ENCODE peak calls at places on chromosomes 11 and 22, in nine cellular contexts. H is T-helper 2 cell, R is WTC11, J is A549, F is progenitor cell of endocrine pancreas, N is germinal center, B is fibroblast of mammary gland, K is DMS153, C is KBM-7. I is an unnamed sample.

GRCh38 chr11:124747406-124748099 is 4.5 kb downstream of the VSIG2 start:
- DNase-seq in C (no peak), N (no peak), R (no peak), H (no peak), B (no peak), K (no peak), F (no peak), J (no peak), I (no peak)

GRCh38 chr11:29343465-29344333 is 673.1 kb downstream of the KCNA4 start:
- DNase-seq in K (peak), R (peak), H (no peak), B (peak), C (peak), J (peak), N (peak), F (peak), I (peak)

GRCh38 chr11:45226901-45227300 is 59.2 kb downstream of the SYT13 start:
- DNase-seq in K (no peak), B (no peak), N (no peak), J (no peak), C (no peak), R (no peak), F (no peak), H (no peak), I (no peak)

GRCh38 chr11:111327908-111328624 is 29.7 kb downstream of the POU2AF3 start:
- DNase-seq in F (no peak), B (no peak), J (no peak), H (no peak), C (no peak), R (no peak), K (no peak), N (peak), I (peak)

GRCh38 chr22:39240841-39241631 is 3.7 kb downstream of the PDGFB start:
- DNase-seq in C (no peak), F (no peak), N (no peak), H (peak), K (peak), R (no peak), B (no peak), J (peak), I (peak)

GRCh38 chr11:134228625-134229024 is 4.2 kb downstream of the VPS26B start:
- DNase-seq in J (no peak), N (peak), H (peak), B (no peak), K (no peak), R (no peak), C (peak), F (no peak), I (no peak)

GRCh38 chr11:72411623-72412532 is 22.5 kb downstream of the CLPB start:
- DNase-seq in K (no peak), N (peak), H (no peak), B (no peak), J (no peak), F (peak), C (peak), R (no peak), I (no peak)

GRCh38 chr11:134460881-134461280 is 48.8 kb upstream of the B3GAT1 start:
- DNase-seq in F (no peak), C (no peak), H (no peak), B (no peak), R (no peak), K (no peak), N (no peak), J (no peak), I (no peak)

GRCh38 chr22:50613291-50613981 is 12.8 kb downstream of the MAPK8IP2 start:
- DNase-seq in F (no peak), B (peak), J (no peak), H (no peak), N (no peak), R (no peak), K (peak), C (no peak), I (no peak)

GRCh38 chr11:1780700-1781592 is 17.2 kb upstream of the CTSD start:
- DNase-seq in C (peak), J (no peak), F (no peak), N (no peak), R (no peak), K (no peak), H (no peak), B (no peak), I (no peak)

GRCh38 chr11:78514922-78515502 is 59.7 kb downstream of the NARS2 start:
- DNase-seq in K (no peak), J (no peak), F (no peak), C (no peak), B (no peak), H (no peak), N (no peak), R (no peak), I (no peak)

GRCh38 chr11:16184588-16184987 is 171.8 kb downstream of the SOX6 start:
- DNase-seq in K (peak), R (no peak), H (no peak), B (peak), F (no peak), J (peak), C (no peak), N (no peak), I (peak)

GRCh38 chr11:25981998-25982397 is 349.9 kb upstream of the ANO3 start:
- DNase-seq in K (peak), F (no peak), H (no peak), N (peak), C (peak), R (no peak), B (peak), J (peak), I (peak)

GRCh38 chr11:70381872-70382842 is 16.2 kb upstream of the CTTN start:
- DNase-seq in H (no peak), J (peak), C (no peak), R (no peak), B (peak), F (no peak), N (no peak), K (no peak), I (peak)

GRCh38 chr11:114651145-114651718 is 27.1 kb upstream of the NXPE2 start:
- DNase-seq in F (no peak), B (no peak), R (no peak), J (no peak), N (no peak), K (no peak), C (peak), H (no peak), I (no peak)

GRCh38 chr11:65695459-65696241 is 16.4 kb upstream of the KAT5 start:
- DNase-seq in C (no peak), J (no peak), N (no peak), F (no peak), K (peak), H (no peak), B (no peak), R (no peak), I (peak)

GRCh38 chr11:125886997-125887372 is 483 bp upstream of the HYLS1 start:
- DNase-seq in C (no peak), R (peak), N (peak), B (peak), J (no peak), F (no peak), H (no peak), K (peak), I (peak)

GRCh38 chr22:35887296-35887875 is 141.2 kb downstream of the RBFOX2 start:
- DNase-seq in N (no peak), H (no peak), B (no peak), J (no peak), R (no peak), F (no peak), C (no peak), K (no peak), I (no peak)

GRCh38 chr22:23244690-23245044 is 64.4 kb downstream of the BCR start:
- DNase-seq in N (no peak), K (no peak), C (no peak), B (no peak), H (no peak), J (no peak), F (no peak), R (no peak), I (no peak)

GRCh38 chr22:33036881-33037280 is 21.3 kb downstream of the SYN3 start:
- DNase-seq in C (no peak), J (no peak), B (no peak), F (no peak), K (peak), H (no peak), R (no peak), N (no peak), I (no peak)

GRCh38 chr22:19823638-19824196 is 31.0 kb downstream of the GNB1L start:
- DNase-seq in H (no peak), N (no peak), F (no peak), J (no peak), K (no peak), R (no peak), C (no peak), B (no peak), I (peak)

GRCh38 chr11:33303541-33303940 is 46.4 kb downstream of the HIPK3 start:
- DNase-seq in B (no peak), C (no peak), R (no peak), F (no peak), H (no peak), N (no peak), K (no peak), J (no peak), I (no peak)

GRCh38 chr11:19628018-19628417 is 84.6 kb upstream of the NAV2 start:
- DNase-seq in B (peak), K (no peak), R (no peak), H (no peak), N (no peak), J (no peak), C (no peak), F (no peak), I (no peak)

GRCh38 chr11:119572481-119573424 is 149.8 kb upstream of the THY1 start:
- DNase-seq in N (no peak), C (no peak), B (no peak), K (no peak), J (no peak), H (no peak), R (peak), F (no peak), I (no peak)

GRCh38 chr22:43830931-43831560 is 18.9 kb upstream of the EFCAB6 start:
- DNase-seq in J (no peak), H (no peak), N (no peak), K (no peak), B (no peak), R (no peak), F (no peak), C (no peak), I (peak)

GRCh38 chr11:72676874-72677341 is 2.7 kb upstream of the PDE2A start:
- DNase-seq in C (peak), J (peak), K (no peak), R (peak), N (peak), F (peak), B (peak), H (peak), I (peak)

GRCh38 chr11:9817191-9817590 is 153.3 kb downstream of the SWAP70 start:
- DNase-seq in F (no peak), N (no peak), R (no peak), B (no peak), H (no peak), J (no peak), C (no peak), K (no peak), I (no peak)

GRCh38 chr11:952406-953385 is 27.0 kb downstream of the AP2A2 start:
- DNase-seq in H (no peak), N (no peak), B (peak), R (no peak), J (peak), F (peak), K (no peak), C (no peak), I (no peak)

GRCh38 chr22:32649515-32650200 is 151.8 kb upstream of the TIMP3 start:
- DNase-seq in H (no peak), J (no peak), R (no peak), B (peak), F (no peak), K (no peak), N (no peak), C (peak), I (no peak)

GRCh38 chr11:19810852-19811251 is 98.2 kb downstream of the NAV2 start:
- DNase-seq in R (no peak), J (no peak), C (no peak), B (no peak), K (peak), N (no peak), H (no peak), F (no peak), I (no peak)

GRCh38 chr11:80980221-80980620 is 1539.4 kb upstream of the TENM4 start:
- DNase-seq in B (peak), R (no peak), J (no peak), H (no peak), N (no peak), C (no peak), F (no peak), K (no peak), I (no peak)

GRCh38 chr11:68942090-68942620 is 38.5 kb downstream of the IGHMBP2 start:
- DNase-seq in F (no peak), C (no peak), R (no peak), J (no peak), B (no peak), H (no peak), K (no peak), N (no peak), I (no peak)

GRCh38 chr11:77126861-77127673 is 979 bp upstream of the MYO7A start:
- DNase-seq in F (peak), R (peak), J (peak), H (peak), B (peak), K (no peak), C (peak), N (peak), I (no peak)

GRCh38 chr11:106679633-106680032 is 338.6 kb downstream of the GUCY1A2 start:
- DNase-seq in R (no peak), F (no peak), K (no peak), C (no peak), N (no peak), B (no peak), H (no peak), J (no peak), I (no peak)

GRCh38 chr11:46369458-46370152 is 11.9 kb upstream of the MDK start:
- DNase-seq in K (peak), N (peak), F (peak), B (peak), R (peak), H (no peak), C (peak), J (peak), I (peak)

GRCh38 chr22:24107668-24108067 is 73.6 kb upstream of the SUSD2 start:
- DNase-seq in H (no peak), F (no peak), B (peak), J (no peak), R (no peak), N (no peak), K (no peak), C (no peak), I (no peak)

GRCh38 chr11:11993814-11994213 is 14.6 kb downstream of the DKK3 start:
- DNase-seq in J (peak), H (no peak), F (no peak), K (no peak), R (no peak), N (no peak), B (peak), C (no peak), I (peak)

I was measured in T47D.